ENCODE peak calls at places on chromosomes 13 and 19, in ten cellular contexts. One of them, this sample, is unnamed.

GRCh38 chr13:50521750-50522149 is 321.7 kb downstream of the DLEU7 start:
- DNase-seq in iris pigment epithelial cell: peak; percentile 78
- DNase-seq in EL: no peak
- DNase-seq in GM23248: peak; percentile 35
- DNase-seq in AG20443: no peak
- DNase-seq in HEK293T: peak; percentile 45
- DNase-seq in stimulated activated CD8-positive, alpha-beta memory T cell treated with anti-CD3 and anti-CD28 coated beads, Interleukin-7, amount 100 ng/mL, for 48 hours: no peak
- DNase-seq in brain microvascular endothelial cell: no peak
- DNase-seq in NCI-H524 treated with DMSO at 0.1 percent for 48 hours: no peak
- DNase-seq in T47D: peak; percentile 14
- DNase-seq in this sample: no peak

GRCh38 chr19:23260956-23261355 is 10.8 kb upstream of the ZNF724 start:
- DNase-seq in brain microvascular endothelial cell: no peak
- DNase-seq in EL: no peak
- DNase-seq in iris pigment epithelial cell: no peak
- DNase-seq in GM23248: no peak
- DNase-seq in NCI-H524 treated with DMSO at 0.1 percent for 48 hours: no peak
- DNase-seq in HEK293T: no peak
- DNase-seq in T47D: no peak
- DNase-seq in AG20443: no peak
- DNase-seq in stimulated activated CD8-positive, alpha-beta memory T cell treated with anti-CD3 and anti-CD28 coated beads, Interleukin-7, amount 100 ng/mL, for 48 hours: no peak
- DNase-seq in this sample: no peak

GRCh38 chr19:12133069-12133468 is 7.1 kb downstream of the ZNF20 start:
- DNase-seq in brain microvascular endothelial cell: no peak
- DNase-seq in iris pigment epithelial cell: peak; percentile 18
- DNase-seq in T47D: peak; percentile 16
- DNase-seq in EL: no peak
- DNase-seq in HEK293T: no peak
- DNase-seq in NCI-H524 treated with DMSO at 0.1 percent for 48 hours: no peak
- DNase-seq in AG20443: no peak
- DNase-seq in GM23248: peak; percentile 50
- DNase-seq in stimulated activated CD8-positive, alpha-beta memory T cell treated with anti-CD3 and anti-CD28 coated beads, Interleukin-7, amount 100 ng/mL, for 48 hours: no peak
- DNase-seq in this sample: no peak

GRCh38 chr19:843180-843835 is 2.5 kb downstream of the PRTN3 start:
- DNase-seq in brain microvascular endothelial cell: no peak
- DNase-seq in GM23248: peak; percentile 44
- DNase-seq in NCI-H524 treated with DMSO at 0.1 percent for 48 hours: no peak
- DNase-seq in HEK293T: no peak
- DNase-seq in T47D: peak; percentile 51
- DNase-seq in AG20443: no peak
- DNase-seq in EL: no peak
- DNase-seq in iris pigment epithelial cell: no peak
- DNase-seq in stimulated activated CD8-positive, alpha-beta memory T cell treated with anti-CD3 and anti-CD28 coated beads, Interleukin-7, amount 100 ng/mL, for 48 hours: no peak
- DNase-seq in this sample: no peak

GRCh38 chr19:3784607-3785463 is 1.3 kb downstream of the MATK start:
- DNase-seq in GM23248: peak; percentile 33
- DNase-seq in brain microvascular endothelial cell: no peak
- DNase-seq in HEK293T: no peak
- DNase-seq in iris pigment epithelial cell: no peak
- DNase-seq in AG20443: peak; percentile 48
- DNase-seq in EL: peak; percentile 18
- DNase-seq in T47D: no peak
- DNase-seq in NCI-H524 treated with DMSO at 0.1 percent for 48 hours: no peak
- DNase-seq in stimulated activated CD8-positive, alpha-beta memory T cell treated with anti-CD3 and anti-CD28 coated beads, Interleukin-7, amount 100 ng/mL, for 48 hours: no peak
- DNase-seq in this sample: no peak

GRCh38 chr13:102657630-102658029 is 37.2 kb downstream of the METTL21C start:
- DNase-seq in NCI-H524 treated with DMSO at 0.1 percent for 48 hours: no peak
- DNase-seq in EL: no peak
- DNase-seq in AG20443: no peak
- DNase-seq in GM23248: peak; percentile 12
- DNase-seq in stimulated activated CD8-positive, alpha-beta memory T cell treated with anti-CD3 and anti-CD28 coated beads, Interleukin-7, amount 100 ng/mL, for 48 hours: no peak
- DNase-seq in iris pigment epithelial cell: peak; percentile 4
- DNase-seq in T47D: no peak
- DNase-seq in HEK293T: no peak
- DNase-seq in brain microvascular endothelial cell: no peak
- DNase-seq in this sample: no peak

GRCh38 chr19:6359517-6359916 is 1.8 kb upstream of the CLPP start:
- DNase-seq in EL: no peak
- DNase-seq in AG20443: no peak
- DNase-seq in stimulated activated CD8-positive, alpha-beta memory T cell treated with anti-CD3 and anti-CD28 coated beads, Interleukin-7, amount 100 ng/mL, for 48 hours: no peak
- DNase-seq in GM23248: no peak
- DNase-seq in T47D: no peak
- DNase-seq in iris pigment epithelial cell: no peak
- DNase-seq in HEK293T: no peak
- DNase-seq in brain microvascular endothelial cell: no peak
- DNase-seq in NCI-H524 treated with DMSO at 0.1 percent for 48 hours: no peak
- DNase-seq in this sample: no peak

GRCh38 chr19:29233591-29233990 is 20.6 kb upstream of the UQCRFS1 start:
- DNase-seq in AG20443: no peak
- DNase-seq in stimulated activated CD8-positive, alpha-beta memory T cell treated with anti-CD3 and anti-CD28 coated beads, Interleukin-7, amount 100 ng/mL, for 48 hours: no peak
- DNase-seq in HEK293T: no peak
- DNase-seq in iris pigment epithelial cell: no peak
- DNase-seq in GM23248: no peak
- DNase-seq in brain microvascular endothelial cell: no peak
- DNase-seq in EL: no peak
- DNase-seq in T47D: no peak
- DNase-seq in NCI-H524 treated with DMSO at 0.1 percent for 48 hours: no peak
- DNase-seq in this sample: no peak

GRCh38 chr13:113936166-113936565 is 37.7 kb downstream of the C13orf46 start:
- DNase-seq in NCI-H524 treated with DMSO at 0.1 percent for 48 hours: no peak
- DNase-seq in stimulated activated CD8-positive, alpha-beta memory T cell treated with anti-CD3 and anti-CD28 coated beads, Interleukin-7, amount 100 ng/mL, for 48 hours: no peak
- DNase-seq in EL: no peak
- DNase-seq in AG20443: no peak
- DNase-seq in brain microvascular endothelial cell: no peak
- DNase-seq in GM23248: no peak
- DNase-seq in iris pigment epithelial cell: no peak
- DNase-seq in HEK293T: no peak
- DNase-seq in T47D: no peak
- DNase-seq in this sample: no peak

GRCh38 chr13:85709072-85709471 is 90.1 kb downstream of the SLITRK6 start:
- DNase-seq in stimulated activated CD8-positive, alpha-beta memory T cell treated with anti-CD3 and anti-CD28 coated beads, Interleukin-7, amount 100 ng/mL, for 48 hours: no peak
- DNase-seq in AG20443: no peak
- DNase-seq in NCI-H524 treated with DMSO at 0.1 percent for 48 hours: no peak
- DNase-seq in brain microvascular endothelial cell: no peak
- DNase-seq in iris pigment epithelial cell: no peak
- DNase-seq in HEK293T: no peak
- DNase-seq in GM23248: no peak
- DNase-seq in EL: no peak
- DNase-seq in T47D: no peak
- DNase-seq in this sample: no peak

GRCh38 chr19:5932146-5932545 is 18.1 kb downstream of the CAPS start:
- DNase-seq in NCI-H524 treated with DMSO at 0.1 percent for 48 hours: no peak
- DNase-seq in AG20443: no peak
- DNase-seq in stimulated activated CD8-positive, alpha-beta memory T cell treated with anti-CD3 and anti-CD28 coated beads, Interleukin-7, amount 100 ng/mL, for 48 hours: no peak
- DNase-seq in T47D: no peak
- DNase-seq in EL: no peak
- DNase-seq in HEK293T: no peak
- DNase-seq in GM23248: no peak
- DNase-seq in brain microvascular endothelial cell: no peak
- DNase-seq in iris pigment epithelial cell: no peak
- DNase-seq in this sample: no peak

GRCh38 chr13:49134305-49134704 is 85.8 kb upstream of the MLNR start:
- DNase-seq in EL: no peak
- DNase-seq in T47D: no peak
- DNase-seq in HEK293T: no peak
- DNase-seq in iris pigment epithelial cell: no peak
- DNase-seq in AG20443: no peak
- DNase-seq in stimulated activated CD8-positive, alpha-beta memory T cell treated with anti-CD3 and anti-CD28 coated beads, Interleukin-7, amount 100 ng/mL, for 48 hours: no peak
- DNase-seq in brain microvascular endothelial cell: no peak
- DNase-seq in GM23248: no peak
- DNase-seq in NCI-H524 treated with DMSO at 0.1 percent for 48 hours: no peak
- DNase-seq in this sample: no peak

GRCh38 chr13:97944396-97945029 is 9.0 kb upstream of the IPO5 start:
- DNase-seq in NCI-H524 treated with DMSO at 0.1 percent for 48 hours: no peak
- DNase-seq in HEK293T: peak; percentile 26
- DNase-seq in T47D: no peak
- DNase-seq in GM23248: peak; percentile 56
- DNase-seq in iris pigment epithelial cell: peak; percentile 65
- DNase-seq in stimulated activated CD8-positive, alpha-beta memory T cell treated with anti-CD3 and anti-CD28 coated beads, Interleukin-7, amount 100 ng/mL, for 48 hours: no peak
- DNase-seq in brain microvascular endothelial cell: peak; percentile 41
- DNase-seq in EL: peak; percentile 46
- DNase-seq in AG20443: no peak
- DNase-seq in this sample: no peak

GRCh38 chr13:111937763-111938375 is 129.1 kb upstream of the SOX1 start:
- DNase-seq in iris pigment epithelial cell: no peak
- DNase-seq in stimulated activated CD8-positive, alpha-beta memory T cell treated with anti-CD3 and anti-CD28 coated beads, Interleukin-7, amount 100 ng/mL, for 48 hours: no peak
- DNase-seq in T47D: no peak
- DNase-seq in EL: no peak
- DNase-seq in AG20443: no peak
- DNase-seq in brain microvascular endothelial cell: no peak
- DNase-seq in NCI-H524 treated with DMSO at 0.1 percent for 48 hours: no peak
- DNase-seq in HEK293T: no peak
- DNase-seq in GM23248: no peak
- DNase-seq in this sample: no peak

GRCh38 chr19:20233105-20233504 is 66.1 kb downstream of the ZNF486 start:
- DNase-seq in brain microvascular endothelial cell: no peak
- DNase-seq in T47D: no peak
- DNase-seq in iris pigment epithelial cell: no peak
- DNase-seq in GM23248: no peak
- DNase-seq in EL: no peak
- DNase-seq in AG20443: no peak
- DNase-seq in NCI-H524 treated with DMSO at 0.1 percent for 48 hours: no peak
- DNase-seq in HEK293T: no peak
- DNase-seq in stimulated activated CD8-positive, alpha-beta memory T cell treated with anti-CD3 and anti-CD28 coated beads, Interleukin-7, amount 100 ng/mL, for 48 hours: no peak
- DNase-seq in this sample: peak; percentile 39

GRCh38 chr13:98504371-98504963 is 72.4 kb downstream of the STK24 start:
- DNase-seq in GM23248: no peak
- DNase-seq in iris pigment epithelial cell: no peak
- DNase-seq in stimulated activated CD8-positive, alpha-beta memory T cell treated with anti-CD3 and anti-CD28 coated beads, Interleukin-7, amount 100 ng/mL, for 48 hours: no peak
- DNase-seq in T47D: no peak
- DNase-seq in AG20443: no peak
- DNase-seq in brain microvascular endothelial cell: no peak
- DNase-seq in HEK293T: no peak
- DNase-seq in NCI-H524 treated with DMSO at 0.1 percent for 48 hours: no peak
- DNase-seq in EL: no peak
- DNase-seq in this sample: no peak

GRCh38 chr13:31908696-31909386 is 122.7 kb upstream of the FRY start:
- DNase-seq in HEK293T: no peak
- DNase-seq in stimulated activated CD8-positive, alpha-beta memory T cell treated with anti-CD3 and anti-CD28 coated beads, Interleukin-7, amount 100 ng/mL, for 48 hours: no peak
- DNase-seq in GM23248: peak; percentile 66
- DNase-seq in AG20443: peak; percentile 35
- DNase-seq in brain microvascular endothelial cell: no peak
- DNase-seq in T47D: no peak
- DNase-seq in EL: no peak
- DNase-seq in iris pigment epithelial cell: peak; percentile 6
- DNase-seq in NCI-H524 treated with DMSO at 0.1 percent for 48 hours: no peak
- DNase-seq in this sample: no peak